ENCODE peak calls at places on chromosomes 2 and 18, in six cellular contexts. D, F, A, N, C and E are unnamed samples.

GRCh38 chr2:146321175-146321574 is 1523.7 kb upstream of the ACVR2A start:
- DNase-seq in D (no peak), F (no peak), A (no peak), N (peak; percentile 51), C (no peak), E (peak; percentile 2)

GRCh38 chr2:241410739-241411176 is 54.7 kb downstream of the FARP2 start:
- DNase-seq in D (no peak), F (no peak), A (no peak), N (peak; percentile 70), C (no peak), E (no peak)

GRCh38 chr18:4017479-4017878 is 437.6 kb downstream of the DLGAP1 start:
- DNase-seq in D (no peak), F (no peak), A (no peak), N (no peak), C (peak; percentile 78), E (peak; percentile 25)

GRCh38 chr18:59087391-59087790 is 52.3 kb upstream of the SEC11C start:
- DNase-seq in D (no peak), F (no peak), A (peak; percentile 47), N (no peak), C (no peak), E (no peak)

GRCh38 chr18:24853076-24853475 is 392.6 kb downstream of the HRH4 start:
- DNase-seq in D (no peak), F (no peak), A (no peak), N (no peak), C (no peak), E (no peak)

GRCh38 chr18:7789853-7790552 is 222.9 kb downstream of the PTPRM start:
- DNase-seq in D (no peak), F (no peak), A (no peak), N (peak; percentile 17), C (peak; percentile 83), E (peak; percentile 64)

GRCh38 chr18:11163668-11164067 is 14.3 kb upstream of the PIEZO2 start:
- DNase-seq in D (no peak), F (no peak), A (no peak), N (no peak), C (peak; percentile 79), E (peak; percentile 74)

GRCh38 chr18:65754121-65754520 is 3.3 kb downstream of the CDH7 start:
- DNase-seq in D (no peak), F (no peak), A (no peak), N (peak; percentile 31), C (peak; percentile 58), E (no peak)

GRCh38 chr2:190996338-190996946 is 17.5 kb downstream of the STAT1 start:
- DNase-seq in D (no peak), F (no peak), A (no peak), N (no peak), C (peak; percentile 81), E (peak; percentile 48)

GRCh38 chr2:74457549-74458131 is 598 bp upstream of the WBP1 start:
- DNase-seq in D (peak; percentile 38), F (peak; percentile 86), A (peak; percentile 40), N (no peak), C (peak; percentile 92), E (no peak)

GRCh38 chr2:25131567-25132295 is 36.6 kb downstream of the POMC start:
- DNase-seq in D (peak; percentile 21), F (no peak), A (no peak), N (no peak), C (peak; percentile 78), E (peak; percentile 36)

GRCh38 chr18:77754475-77755044 is 504.9 kb downstream of the GALR1 start:
- DNase-seq in D (no peak), F (no peak), A (no peak), N (no peak), C (peak; percentile 87), E (peak; percentile 28)

GRCh38 chr2:102983786-102984185 is 222.0 kb downstream of the TMEM182 start:
- DNase-seq in D (no peak), F (no peak), A (no peak), N (no peak), C (no peak), E (no peak)

GRCh38 chr2:236689981-236690380 is 120.4 kb downstream of the ACKR3 start:
- DNase-seq in D (no peak), F (no peak), A (no peak), N (peak; percentile 42), C (no peak), E (no peak)

GRCh38 chr2:73987109-73987947 is 2.6 kb downstream of the TET3 start:
- DNase-seq in D (no peak), F (no peak), A (no peak), N (peak; percentile 45), C (peak; percentile 61), E (peak; percentile 88)

GRCh38 chr2:28395334-28396061 is 2.8 kb downstream of the FOSL2 start:
- DNase-seq in D (no peak), F (peak; percentile 81), A (no peak), N (peak; percentile 59), C (no peak), E (no peak)